ENCODE peak calls at places on chromosomes 16 and 17, in ten cellular contexts. One of them, this sample, is unnamed. For H3K4me1, the result is how much of the 10 kb centered on the place peaks cover.

GRCh38 chr16:1296688-1297412 is 12.6 kb upstream of the UBE2I start:
- DNase-seq in GM23338: no peak
- DNase-seq in transverse colon: peak
- DNase-seq in stomach: no peak
- DNase-seq in breast epithelium: peak
- DNase-seq in prostate gland: peak
- DNase-seq in endothelial cell of umbilical vein: peak
- DNase-seq in sigmoid colon: no peak
- DNase-seq in suprapubic skin: no peak
- DNase-seq in spleen: no peak
- DNase-seq in this sample: no peak

GRCh38 chr17:46008591-46008990 is 9.5 kb downstream of the STH start:
- DNase-seq in sigmoid colon: no peak
- DNase-seq in suprapubic skin: no peak
- DNase-seq in breast epithelium: no peak
- DNase-seq in GM23338: no peak
- DNase-seq in spleen: no peak
- DNase-seq in prostate gland: no peak
- DNase-seq in stomach: no peak
- DNase-seq in transverse colon: no peak
- DNase-seq in endothelial cell of umbilical vein: no peak
- DNase-seq in this sample: no peak

GRCh38 chr16:88287219-88287618 is 95.5 kb upstream of the ZNF469 start:
- DNase-seq in endothelial cell of umbilical vein: no peak
- DNase-seq in spleen: no peak
- DNase-seq in transverse colon: no peak
- DNase-seq in stomach: no peak
- DNase-seq in suprapubic skin: no peak
- DNase-seq in GM23338: peak
- DNase-seq in sigmoid colon: no peak
- DNase-seq in breast epithelium: no peak
- DNase-seq in prostate gland: no peak
- DNase-seq in this sample: no peak

GRCh38 chr17:15945493-15946209 is 721 bp downstream of the ADORA2B start:
- DNase-seq in stomach: no peak
- DNase-seq in endothelial cell of umbilical vein: no peak
- DNase-seq in spleen: peak
- DNase-seq in GM23338: peak
- DNase-seq in breast epithelium: no peak
- DNase-seq in prostate gland: no peak
- DNase-seq in suprapubic skin: no peak
- DNase-seq in transverse colon: peak
- DNase-seq in sigmoid colon: peak
- DNase-seq in this sample: no peak

GRCh38 chr16:70691223-70692129 is 5.6 kb upstream of the MTSS2 start:
- DNase-seq in endothelial cell of umbilical vein: peak
- DNase-seq in suprapubic skin: no peak
- DNase-seq in breast epithelium: no peak
- DNase-seq in stomach: peak
- DNase-seq in prostate gland: no peak
- DNase-seq in transverse colon: peak
- DNase-seq in sigmoid colon: peak
- DNase-seq in GM23338: no peak
- DNase-seq in spleen: no peak
- DNase-seq in this sample: no peak

GRCh38 chr17:46264456-46265198 is 30.3 kb upstream of the LRRC37A start:
- DNase-seq in breast epithelium: no peak
- DNase-seq in spleen: no peak
- DNase-seq in stomach: no peak
- DNase-seq in GM23338: peak
- DNase-seq in suprapubic skin: no peak
- DNase-seq in endothelial cell of umbilical vein: no peak
- DNase-seq in sigmoid colon: no peak
- DNase-seq in prostate gland: no peak
- DNase-seq in transverse colon: no peak
- DNase-seq in this sample: no peak

GRCh38 chr16:52436646-52437645 is 110.0 kb downstream of the TOX3 start:
- DNase-seq in GM23338: no peak
- DNase-seq in suprapubic skin: no peak
- DNase-seq in sigmoid colon: no peak
- DNase-seq in stomach: no peak
- DNase-seq in spleen: no peak
- DNase-seq in breast epithelium: no peak
- DNase-seq in transverse colon: no peak
- DNase-seq in prostate gland: no peak
- DNase-seq in endothelial cell of umbilical vein: no peak
- DNase-seq in this sample: no peak

GRCh38 chr17:305090-305976 is 47.3 kb downstream of the RPH3AL start:
- DNase-seq in endothelial cell of umbilical vein: no peak
- DNase-seq in sigmoid colon: no peak
- DNase-seq in prostate gland: no peak
- DNase-seq in GM23338: no peak
- DNase-seq in suprapubic skin: no peak
- DNase-seq in breast epithelium: no peak
- DNase-seq in spleen: peak
- DNase-seq in transverse colon: peak
- DNase-seq in stomach: peak
- DNase-seq in this sample: no peak

GRCh38 chr16:85711982-85712587 is 23.3 kb upstream of the GINS2 start:
- DNase-seq in transverse colon: no peak
- DNase-seq in GM23338: no peak
- DNase-seq in prostate gland: no peak
- DNase-seq in endothelial cell of umbilical vein: no peak
- DNase-seq in spleen: no peak
- DNase-seq in sigmoid colon: no peak
- DNase-seq in suprapubic skin: no peak
- DNase-seq in breast epithelium: no peak
- DNase-seq in stomach: no peak
- DNase-seq in this sample: no peak

GRCh38 chr16:383326-384020 is 1.7 kb upstream of the PGAP6 start:
- DNase-seq in transverse colon: peak
- DNase-seq in prostate gland: peak
- DNase-seq in stomach: peak
- DNase-seq in sigmoid colon: no peak
- DNase-seq in GM23338: peak
- DNase-seq in suprapubic skin: no peak
- DNase-seq in breast epithelium: peak
- DNase-seq in spleen: peak
- DNase-seq in endothelial cell of umbilical vein: peak
- DNase-seq in this sample: no peak

GRCh38 chr17:29593546-29594440 is 861 bp downstream of the ANKRD13B start:
- DNase-seq in prostate gland: no peak
- DNase-seq in sigmoid colon: peak
- DNase-seq in suprapubic skin: no peak
- DNase-seq in stomach: no peak
- DNase-seq in transverse colon: peak
- DNase-seq in breast epithelium: no peak
- DNase-seq in endothelial cell of umbilical vein: no peak
- DNase-seq in GM23338: peak
- DNase-seq in spleen: peak
- DNase-seq in this sample: no peak

GRCh38 chr16:72878301-72879269 is 169.3 kb downstream of the ZFHX3 start:
- DNase-seq in transverse colon: no peak
- DNase-seq in breast epithelium: no peak
- DNase-seq in endothelial cell of umbilical vein: no peak
- DNase-seq in GM23338: no peak
- DNase-seq in spleen: no peak
- DNase-seq in suprapubic skin: no peak
- DNase-seq in sigmoid colon: no peak
- DNase-seq in prostate gland: no peak
- DNase-seq in stomach: no peak
- DNase-seq in this sample: no peak

GRCh38 chr16:72876221-72876620 is 171.7 kb downstream of the ZFHX3 start:
- DNase-seq in endothelial cell of umbilical vein: peak
- DNase-seq in GM23338: no peak
- DNase-seq in transverse colon: peak
- DNase-seq in breast epithelium: no peak
- DNase-seq in spleen: no peak
- DNase-seq in suprapubic skin: peak
- DNase-seq in sigmoid colon: peak
- DNase-seq in stomach: peak
- DNase-seq in prostate gland: no peak
- DNase-seq in this sample: no peak

GRCh38 chr16:72876981-72877373 is 171.0 kb downstream of the ZFHX3 start:
- DNase-seq in suprapubic skin: no peak
- DNase-seq in prostate gland: no peak
- DNase-seq in breast epithelium: no peak
- DNase-seq in spleen: no peak
- DNase-seq in GM23338: no peak
- DNase-seq in transverse colon: no peak
- DNase-seq in sigmoid colon: no peak
- DNase-seq in stomach: no peak
- DNase-seq in endothelial cell of umbilical vein: no peak
- DNase-seq in this sample: no peak

GRCh38 chr16:72875291-72876036 is 172.5 kb downstream of the ZFHX3 start:
- DNase-seq in transverse colon: no peak
- DNase-seq in prostate gland: peak
- DNase-seq in stomach: no peak
- DNase-seq in suprapubic skin: no peak
- DNase-seq in endothelial cell of umbilical vein: no peak
- DNase-seq in spleen: no peak
- DNase-seq in breast epithelium: no peak
- DNase-seq in GM23338: no peak
- DNase-seq in sigmoid colon: no peak
- DNase-seq in this sample: no peak

GRCh38 chr16:72877374-72878028 is 170.4 kb downstream of the ZFHX3 start:
- DNase-seq in stomach: no peak
- DNase-seq in spleen: no peak
- DNase-seq in sigmoid colon: no peak
- DNase-seq in GM23338: no peak
- DNase-seq in endothelial cell of umbilical vein: peak
- DNase-seq in prostate gland: no peak
- DNase-seq in suprapubic skin: no peak
- DNase-seq in transverse colon: no peak
- DNase-seq in breast epithelium: no peak
- DNase-seq in this sample: no peak
- TF ChIP-seq POLR2AphosphoS5 in stomach: peak
- TF ChIP-seq POLR2AphosphoS5 in spleen: no peak
- TF ChIP-seq POLR2AphosphoS5 in sigmoid colon: no peak
- TF ChIP-seq POLR2AphosphoS5 in GM23338: no peak
- TF ChIP-seq POLR2AphosphoS5 in endothelial cell of umbilical vein: peak
- TF ChIP-seq POLR2AphosphoS5 in prostate gland: peak
- TF ChIP-seq POLR2AphosphoS5 in suprapubic skin: no peak
- TF ChIP-seq POLR2AphosphoS5 in transverse colon: peak
- TF ChIP-seq POLR2AphosphoS5 in breast epithelium: no peak
- TF ChIP-seq POLR2AphosphoS5 in this sample: no peak

DNA sequence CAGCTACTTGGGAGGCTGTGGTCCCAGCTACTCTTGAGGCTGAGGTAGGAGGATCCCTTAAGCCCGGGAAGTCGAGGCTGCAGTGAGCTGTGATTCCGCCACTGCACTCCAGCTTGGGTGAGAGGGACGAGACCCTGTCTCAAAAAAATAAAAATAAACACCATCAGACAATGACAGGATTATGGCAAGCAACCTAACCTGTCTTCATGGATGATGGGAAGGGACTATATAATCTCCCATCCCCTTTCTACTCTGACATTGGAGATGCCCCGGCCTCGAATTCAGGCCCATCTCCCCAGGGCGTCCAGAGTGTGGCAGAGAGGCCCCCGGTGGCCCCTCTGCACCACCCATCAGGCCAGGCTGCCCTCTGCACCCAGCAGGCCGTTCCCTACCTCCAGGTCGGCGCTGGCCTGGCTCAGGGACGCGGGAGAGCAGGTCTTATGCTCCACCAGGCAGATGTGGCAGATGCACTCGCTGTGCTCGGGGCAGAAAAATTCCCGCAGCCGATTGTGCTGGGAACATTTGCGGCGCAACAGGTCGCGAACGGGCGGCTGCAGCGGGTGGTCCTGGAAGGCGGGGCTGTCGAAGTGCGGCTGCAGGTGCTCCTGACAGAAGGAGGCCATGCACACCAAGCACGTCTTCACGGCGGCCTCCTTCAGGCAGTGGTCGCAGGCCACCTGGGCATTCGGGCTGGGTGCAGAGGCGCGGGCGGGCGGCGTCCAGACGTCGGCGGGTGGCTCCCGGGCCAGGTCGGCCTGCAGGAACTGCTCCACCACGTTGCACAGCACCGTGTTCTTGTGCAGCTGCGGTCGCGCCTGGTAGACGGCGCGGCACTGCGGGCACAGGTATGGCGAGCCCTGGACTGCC is 616 bp downstream of the TRIM25 start:
- DNase-seq in transverse colon: no peak
- DNase-seq in suprapubic skin: no peak
- DNase-seq in prostate gland: peak
- DNase-seq in GM23338: peak
- DNase-seq in sigmoid colon: peak
- DNase-seq in spleen: no peak
- DNase-seq in breast epithelium: no peak
- DNase-seq in stomach: no peak
- DNase-seq in endothelial cell of umbilical vein: peak
- DNase-seq in this sample: no peak
- H3K4me1 ChIP-seq in transverse colon: under half
- H3K4me1 ChIP-seq in suprapubic skin: half or more
- H3K4me1 ChIP-seq in prostate gland: under half
- H3K4me1 ChIP-seq in GM23338: under half
- H3K4me1 ChIP-seq in sigmoid colon: under half
- H3K4me1 ChIP-seq in spleen: half or more
- H3K4me1 ChIP-seq in breast epithelium: under half
- H3K4me1 ChIP-seq in stomach: half or more
- H3K4me1 ChIP-seq in endothelial cell of umbilical vein: under half
- H3K4me1 ChIP-seq in this sample: half or more

DNA sequence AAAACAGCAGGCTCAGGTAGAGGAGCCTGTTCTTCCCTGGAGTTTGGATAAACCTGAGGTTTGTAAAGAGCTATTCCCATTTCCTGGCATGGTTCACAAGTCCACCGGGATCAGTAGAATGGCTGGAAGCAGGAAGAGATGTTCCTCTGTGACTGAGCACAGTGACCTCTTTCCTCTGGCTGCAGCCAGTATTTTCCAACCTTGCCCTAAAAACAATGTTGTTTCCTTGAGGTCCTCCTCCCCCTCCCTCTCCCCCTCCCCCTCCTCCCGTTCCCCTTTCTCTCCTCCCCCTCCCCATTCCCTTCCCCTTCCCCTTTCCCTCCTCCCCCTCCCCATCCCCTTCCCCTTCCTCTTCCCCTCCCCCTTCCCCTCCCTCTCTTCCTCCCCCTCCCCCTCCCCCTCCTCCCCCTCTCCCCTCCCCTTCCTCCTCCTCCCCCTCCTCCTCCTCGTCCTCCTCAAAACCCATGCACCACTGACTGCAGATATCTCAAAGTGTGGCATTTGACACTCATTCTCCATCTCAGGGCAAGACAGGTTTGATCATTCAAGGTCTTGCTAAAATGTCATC is 58.9 kb upstream of the MON1B start:
- DNase-seq in sigmoid colon: no peak
- DNase-seq in suprapubic skin: no peak
- DNase-seq in GM23338: no peak
- DNase-seq in transverse colon: no peak
- DNase-seq in prostate gland: no peak
- DNase-seq in stomach: no peak
- DNase-seq in endothelial cell of umbilical vein: no peak
- DNase-seq in breast epithelium: no peak
- DNase-seq in spleen: no peak
- DNase-seq in this sample: no peak
- TF ChIP-seq POLR2AphosphoS5 in sigmoid colon: no peak
- TF ChIP-seq POLR2AphosphoS5 in suprapubic skin: no peak
- TF ChIP-seq POLR2AphosphoS5 in GM23338: no peak
- TF ChIP-seq POLR2AphosphoS5 in transverse colon: no peak
- TF ChIP-seq POLR2AphosphoS5 in prostate gland: no peak
- TF ChIP-seq POLR2AphosphoS5 in stomach: no peak
- TF ChIP-seq POLR2AphosphoS5 in endothelial cell of umbilical vein: no peak
- TF ChIP-seq POLR2AphosphoS5 in breast epithelium: no peak
- TF ChIP-seq POLR2AphosphoS5 in spleen: no peak
- TF ChIP-seq POLR2AphosphoS5 in this sample: no peak

GRCh38 chr16:67545665-67546024 is 16.7 kb upstream of the CTCF start:
- DNase-seq in GM23338: no peak
- DNase-seq in sigmoid colon: peak
- DNase-seq in prostate gland: no peak
- DNase-seq in stomach: no peak
- DNase-seq in transverse colon: no peak
- DNase-seq in breast epithelium: no peak
- DNase-seq in suprapubic skin: no peak
- DNase-seq in spleen: no peak
- DNase-seq in endothelial cell of umbilical vein: no peak
- DNase-seq in this sample: no peak
- H3K4me1 ChIP-seq in GM23338: under half
- H3K4me1 ChIP-seq in sigmoid colon: under half
- H3K4me1 ChIP-seq in prostate gland: under half
- H3K4me1 ChIP-seq in stomach: under half
- H3K4me1 ChIP-seq in transverse colon: under half
- H3K4me1 ChIP-seq in breast epithelium: under half
- H3K4me1 ChIP-seq in suprapubic skin: half or more
- H3K4me1 ChIP-seq in spleen: half or more
- H3K4me1 ChIP-seq in endothelial cell of umbilical vein: under half
- H3K4me1 ChIP-seq in this sample: half or more